ENCODE peak calls at places on chromosomes 6 and 20, in eight cellular contexts. D, M, U, R, N, P, F and L are unnamed samples.

GRCh38 chr6:43604174-43604573 is 24.9 kb downstream of the GTPBP2 start:
- DNase-seq in D (no peak), M (peak), U (no peak), R (no peak), N (no peak), P (peak), F (no peak), L (peak)

GRCh38 chr6:30913721-30914075 is 340 bp upstream of the VARS2 start:
- DNase-seq in D (no peak), M (no peak), U (no peak), R (no peak), N (no peak), P (no peak), F (no peak), L (no peak)

GRCh38 chr6:143329323-143329722 is 121.2 kb downstream of the ADAT2 start:
- DNase-seq in D (no peak), M (no peak), U (no peak), R (no peak), N (no peak), P (no peak), F (no peak), L (peak)

GRCh38 chr20:58614984-58615760 is 35.9 kb upstream of the STX16 start:
- DNase-seq in D (no peak), M (no peak), U (peak), R (no peak), N (no peak), P (no peak), F (no peak), L (no peak)

GRCh38 chr6:73538116-73538779 is 17.4 kb upstream of the EEF1A1 start:
- DNase-seq in D (no peak), M (no peak), U (no peak), R (no peak), N (no peak), P (no peak), F (no peak), L (no peak)

GRCh38 chr20:41248371-41249024 is 69.0 kb downstream of the ZHX3 start:
- DNase-seq in D (no peak), M (peak), U (no peak), R (no peak), N (peak), P (peak), F (no peak), L (peak)

GRCh38 chr20:18822832-18823231 is 9.2 kb downstream of the SCP2D1 start:
- DNase-seq in D (no peak), M (no peak), U (no peak), R (no peak), N (no peak), P (no peak), F (no peak), L (no peak)

GRCh38 chr6:158131926-158132325 is 36.1 kb downstream of the SERAC1 start:
- DNase-seq in D (no peak), M (peak), U (no peak), R (peak), N (no peak), P (peak), F (peak), L (peak)

GRCh38 chr6:25363429-25363828 is 84.3 kb downstream of the CARMIL1 start:
- DNase-seq in D (no peak), M (no peak), U (no peak), R (no peak), N (no peak), P (no peak), F (no peak), L (no peak)

GRCh38 chr6:42450314-42451145 is 1.2 kb downstream of the TRERF1 start:
- DNase-seq in D (peak), M (peak), U (no peak), R (peak), N (peak), P (no peak), F (peak), L (peak)

GRCh38 chr6:87161299-87161698 is 5.9 kb downstream of the ZNF292 start:
- DNase-seq in D (no peak), M (no peak), U (no peak), R (no peak), N (no peak), P (no peak), F (no peak), L (no peak)

GRCh38 chr20:36969050-36969449 is 17.5 kb upstream of the SAMHD1 start:
- DNase-seq in D (no peak), M (no peak), U (no peak), R (no peak), N (no peak), P (no peak), F (no peak), L (no peak)

GRCh38 chr6:15443119-15443518 is 197.2 kb downstream of the JARID2 start:
- DNase-seq in D (no peak), M (peak), U (no peak), R (no peak), N (no peak), P (peak), F (no peak), L (peak)

GRCh38 chr6:117509021-117509420 is 26.5 kb downstream of the DCBLD1 start:
- DNase-seq in D (no peak), M (no peak), U (no peak), R (no peak), N (no peak), P (no peak), F (no peak), L (no peak)

GRCh38 chr6:12280458-12280857 is 9.7 kb upstream of the EDN1 start:
- DNase-seq in D (no peak), M (no peak), U (no peak), R (no peak), N (no peak), P (peak), F (no peak), L (peak)

GRCh38 chr20:10217517-10218410 is 866 bp upstream of the SNAP25 start:
- DNase-seq in D (no peak), M (peak), U (peak), R (peak), N (peak), P (peak), F (peak), L (peak)

GRCh38 chr6:19515939-19516338 is 321.2 kb upstream of the ID4 start:
- DNase-seq in D (no peak), M (no peak), U (no peak), R (no peak), N (no peak), P (no peak), F (no peak), L (no peak)

GRCh38 chr20:24722586-24722985 is 226.5 kb upstream of the CST7 start:
- DNase-seq in D (no peak), M (no peak), U (no peak), R (no peak), N (no peak), P (no peak), F (no peak), L (no peak)

GRCh38 chr20:8305449-8305978 is 173.4 kb downstream of the PLCB1 start:
- DNase-seq in D (peak), M (peak), U (no peak), R (peak), N (peak), P (peak), F (peak), L (peak)

GRCh38 chr6:96812077-96812703 is 25.1 kb downstream of the GPR63 start:
- DNase-seq in D (no peak), M (peak), U (no peak), R (no peak), N (no peak), P (no peak), F (no peak), L (peak)

GRCh38 chr6:125747589-125748533 is 1.6 kb upstream of the HEY2 start:
- DNase-seq in D (peak), M (no peak), U (peak), R (peak), N (peak), P (no peak), F (peak), L (no peak)

GRCh38 chr6:43830775-43831174 is 60.8 kb downstream of the VEGFA start:
- DNase-seq in D (no peak), M (no peak), U (no peak), R (no peak), N (no peak), P (no peak), F (no peak), L (no peak)

GRCh38 chr20:2692886-2693285 is 306 bp downstream of the EBF4 start:
- DNase-seq in D (no peak), M (no peak), U (no peak), R (no peak), N (no peak), P (no peak), F (peak), L (no peak)

GRCh38 chr20:35303735-35304431 is 11.7 kb upstream of the FAM83C start:
- DNase-seq in D (peak), M (peak), U (peak), R (peak), N (peak), P (peak), F (peak), L (peak)

GRCh38 chr6:7920425-7920824 is 9.8 kb upstream of the TXNDC5 start:
- DNase-seq in D (no peak), M (no peak), U (no peak), R (no peak), N (no peak), P (no peak), F (no peak), L (no peak)

GRCh38 chr20:25325073-25325472 is 65.6 kb downstream of the ABHD12 start:
- DNase-seq in D (no peak), M (no peak), U (no peak), R (no peak), N (no peak), P (no peak), F (no peak), L (no peak)

GRCh38 chr6:122033564-122034181 is 365.8 kb upstream of the HSF2 start:
- DNase-seq in D (no peak), M (peak), U (no peak), R (peak), N (peak), P (peak), F (peak), L (peak)

GRCh38 chr20:15154070-15154469 is 816.7 kb upstream of the FLRT3 start:
- DNase-seq in D (no peak), M (no peak), U (no peak), R (no peak), N (no peak), P (no peak), F (no peak), L (no peak)

GRCh38 chr6:167130712-167131684 is 8.1 kb downstream of the CCR6 start:
- DNase-seq in D (no peak), M (no peak), U (no peak), R (no peak), N (peak), P (no peak), F (no peak), L (no peak)

GRCh38 chr6:125953502-125953875 is 3.1 kb upstream of the HINT3 start:
- DNase-seq in D (peak), M (no peak), U (no peak), R (peak), N (no peak), P (no peak), F (peak), L (no peak)

GRCh38 chr6:12137480-12137879 is 125.4 kb downstream of the HIVEP1 start:
- DNase-seq in D (peak), M (peak), U (no peak), R (no peak), N (peak), P (peak), F (no peak), L (peak)

GRCh38 chr6:170305772-170306323 is 710 bp upstream of the FAM120B start:
- DNase-seq in D (no peak), M (no peak), U (no peak), R (no peak), N (no peak), P (no peak), F (no peak), L (no peak)

GRCh38 chr6:139037490-139037889 is 8.9 kb downstream of the ABRACL start:
- DNase-seq in D (no peak), M (peak), U (no peak), R (no peak), N (no peak), P (peak), F (no peak), L (peak)

GRCh38 chr6:144265390-144265789 is 19.7 kb upstream of the UTRN start:
- DNase-seq in D (no peak), M (peak), U (no peak), R (peak), N (no peak), P (peak), F (peak), L (peak)

GRCh38 chr6:6893701-6894100 is 214.1 kb upstream of the RREB1 start:
- DNase-seq in D (no peak), M (no peak), U (no peak), R (no peak), N (no peak), P (peak), F (no peak), L (no peak)

DNA sequence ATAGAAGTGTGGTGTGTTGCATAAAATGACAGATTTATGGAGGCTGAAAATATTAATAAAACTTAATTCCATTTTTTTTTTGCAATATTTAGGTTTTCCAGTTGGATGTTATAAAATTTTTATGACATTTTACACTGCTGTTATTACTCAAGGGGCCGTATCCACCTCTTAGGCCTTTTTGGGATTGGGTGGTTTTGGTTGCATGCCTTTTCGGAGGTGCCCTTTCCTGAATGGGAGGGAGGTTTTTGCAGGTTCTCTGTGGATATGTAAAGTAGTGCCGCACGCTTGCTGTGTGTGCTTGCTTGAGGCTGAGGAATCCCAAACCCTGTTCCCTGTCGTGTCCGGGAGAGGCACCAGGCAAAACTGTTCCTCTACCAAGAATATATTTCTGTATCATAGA is 6.8 kb downstream of the ARID1B start:
- DNase-seq in D (no peak), M (no peak), U (no peak), R (peak), N (no peak), P (no peak), F (peak), L (no peak)
- H3K4me3 ChIP-seq in D (no peak), M (no peak), U (no peak), R (no peak), N (no peak), P (no peak), F (peak), L (no peak)

GRCh38 chr6:101341926-101342325 is 51.6 kb upstream of the GRIK2 start:
- DNase-seq in D (no peak), M (no peak), U (no peak), R (no peak), N (no peak), P (no peak), F (no peak), L (no peak)
- H3K4me3 ChIP-seq in D (no peak), M (no peak), U (no peak), R (no peak), N (no peak), P (no peak), F (no peak), L (no peak)

GRCh38 chr6:10309826-10310405 is 105.0 kb downstream of the TFAP2A start:
- DNase-seq in D (no peak), M (no peak), U (no peak), R (peak), N (no peak), P (no peak), F (peak), L (no peak)
- H3K4me3 ChIP-seq in D (no peak), M (no peak), U (no peak), R (no peak), N (no peak), P (no peak), F (no peak), L (no peak)

DNA sequence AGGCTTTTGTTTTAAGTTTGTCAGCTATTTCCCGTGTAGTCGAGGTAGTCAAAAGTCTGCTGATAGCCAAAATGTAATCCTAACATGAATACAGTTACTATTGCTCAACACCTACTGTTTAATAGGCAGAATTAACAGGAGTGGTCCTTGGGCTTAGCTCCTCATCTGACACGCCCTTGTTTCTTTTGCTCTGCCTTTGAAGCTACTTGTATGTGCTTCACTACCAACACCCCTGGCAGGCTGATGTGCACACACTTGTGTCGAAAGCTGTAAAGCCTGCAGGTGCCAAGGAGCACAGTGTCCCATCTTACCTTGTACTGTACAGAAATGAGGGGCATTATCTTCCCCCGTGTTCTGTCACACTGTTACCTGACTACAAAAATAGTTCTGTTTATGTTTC is 9.2 kb downstream of the SDHAF4 start:
- DNase-seq in D (no peak), M (no peak), U (no peak), R (no peak), N (peak), P (no peak), F (no peak), L (no peak)
- H3K4me3 ChIP-seq in D (no peak), M (no peak), U (no peak), R (no peak), N (no peak), P (no peak), F (no peak), L (no peak)

GRCh38 chr20:46897471-46897870 is 2.8 kb downstream of the EYA2 start:
- DNase-seq in D (no peak), M (no peak), U (no peak), R (no peak), N (no peak), P (no peak), F (no peak), L (no peak)

GRCh38 chr20:46894579-46894958 is at the start of gene EYA2:
- DNase-seq in D (peak), M (no peak), U (no peak), R (peak), N (peak), P (no peak), F (peak), L (no peak)

GRCh38 chr20:46893877-46894578 is 615 bp upstream of the EYA2 start:
- DNase-seq in D (no peak), M (no peak), U (no peak), R (no peak), N (no peak), P (no peak), F (no peak), L (no peak)

GRCh38 chr20:46894971-46895905 is 595 bp downstream of the EYA2 start:
- DNase-seq in D (peak), M (no peak), U (peak), R (peak), N (peak), P (peak), F (peak), L (peak)

DNA sequence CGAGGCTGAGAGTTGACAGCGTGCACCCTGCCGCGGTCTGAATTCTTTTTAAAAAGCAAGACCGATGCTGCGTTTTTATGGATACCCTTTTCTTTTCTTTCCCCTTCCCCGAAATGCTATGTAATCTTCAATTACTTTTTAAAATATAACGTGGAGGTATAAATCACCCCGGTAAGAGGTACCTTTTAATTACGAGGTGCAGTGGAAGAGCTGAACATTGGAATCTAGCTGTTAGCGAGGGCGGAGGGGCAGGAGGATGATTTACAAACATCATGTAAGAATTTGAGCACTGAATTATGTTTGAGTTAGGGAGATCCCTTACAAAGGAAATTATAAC is 1.2 kb downstream of the EYA2 start:
- DNase-seq in D (no peak), M (no peak), U (no peak), R (no peak), N (no peak), P (no peak), F (no peak), L (no peak)
- H3K4me3 ChIP-seq in D (peak), M (no peak), U (peak), R (no peak), N (peak), P (no peak), F (peak), L (no peak)

GRCh38 chr6:119334535-119335264 is 14.9 kb downstream of the MAN1A1 start:
- DNase-seq in D (no peak), M (peak), U (no peak), R (no peak), N (no peak), P (no peak), F (no peak), L (peak)
- H3K4me3 ChIP-seq in D (no peak), M (no peak), U (no peak), R (no peak), N (no peak), P (no peak), F (no peak), L (no peak)

GRCh38 chr6:47061631-47062300 is 19.6 kb upstream of the ADGRF1 start:
- DNase-seq in D (no peak), M (peak), U (peak), R (no peak), N (no peak), P (peak), F (no peak), L (peak)

GRCh38 chr6:47059216-47059885 is 17.2 kb upstream of the ADGRF1 start:
- DNase-seq in D (no peak), M (no peak), U (peak), R (no peak), N (no peak), P (no peak), F (no peak), L (no peak)

GRCh38 chr6:47056832-47057231 is 14.7 kb upstream of the ADGRF1 start:
- DNase-seq in D (no peak), M (no peak), U (no peak), R (no peak), N (no peak), P (no peak), F (no peak), L (no peak)

GRCh38 chr6:47062346-47062745 is 20.2 kb upstream of the ADGRF1 start:
- DNase-seq in D (no peak), M (no peak), U (no peak), R (no peak), N (no peak), P (no peak), F (no peak), L (no peak)

GRCh38 chr6:47057830-47058540 is 15.9 kb upstream of the ADGRF1 start:
- DNase-seq in D (no peak), M (peak), U (no peak), R (no peak), N (no peak), P (peak), F (no peak), L (peak)
- H3K4me3 ChIP-seq in D (no peak), M (no peak), U (no peak), R (no peak), N (no peak), P (no peak), F (no peak), L (no peak)

GRCh38 chr6:169252805-169253189 is 849 bp downstream of the THBS2 start:
- DNase-seq in D (no peak), M (peak), U (no peak), R (peak), N (peak), P (no peak), F (peak), L (no peak)

GRCh38 chr6:169253341-169253740 is 305 bp downstream of the THBS2 start:
- DNase-seq in D (no peak), M (peak), U (no peak), R (no peak), N (no peak), P (no peak), F (no peak), L (peak)

GRCh38 chr6:169251822-169252804 is 1.5 kb downstream of the THBS2 start:
- DNase-seq in D (no peak), M (no peak), U (no peak), R (peak), N (no peak), P (no peak), F (peak), L (no peak)

GRCh38 chr6:169254456-169255316 is 1.0 kb upstream of the THBS2 start:
- DNase-seq in D (no peak), M (no peak), U (no peak), R (no peak), N (no peak), P (no peak), F (no peak), L (no peak)

GRCh38 chr6:169253745-169254238 is at the start of gene THBS2:
- DNase-seq in D (no peak), M (peak), U (peak), R (peak), N (peak), P (peak), F (peak), L (peak)
- H3K4me3 ChIP-seq in D (no peak), M (peak), U (peak), R (no peak), N (peak), P (peak), F (peak), L (peak)